ENCODE peak calls at places on chromosomes 13 and 19, in six cellular contexts. E, T, G, Q, J and M are unnamed samples.

GRCh38 chr19:35090795-35091214 is 24.8 kb upstream of the FXYD3 start:
- DNase-seq in Q (no peak), T (no peak), J (peak; percentile 49), E (no peak), G (peak; percentile 66), M (no peak)

GRCh38 chr13:46905249-46905648 is 8.4 kb upstream of the HTR2A start:
- DNase-seq in E (no peak), T (peak; percentile 7), Q (no peak), G (no peak), J (peak; percentile 54), M (no peak)

GRCh38 chr13:111255228-111255790 is 65.1 kb upstream of the TEX29 start:
- DNase-seq in Q (no peak), T (no peak), E (peak; percentile 11), J (no peak), G (no peak), M (peak; percentile 40)

GRCh38 chr13:83940742-83941141 is 58.5 kb upstream of the SLITRK1 start:
- DNase-seq in J (peak; percentile 1), Q (no peak), G (no peak), E (no peak), T (no peak), M (no peak)

GRCh38 chr19:32817252-32817912 is 52.2 kb downstream of the SLC7A9 start:
- DNase-seq in E (no peak), Q (no peak), J (no peak), G (no peak), T (no peak), M (no peak)

GRCh38 chr19:5627395-5627904 is 4.6 kb downstream of the SAFB start:
- DNase-seq in T (peak; percentile 81), G (peak; percentile 19), Q (peak; percentile 90), E (peak; percentile 56), J (peak; percentile 68), M (no peak)

GRCh38 chr19:29154163-29154562 is 58.8 kb downstream of the UQCRFS1 start:
- DNase-seq in G (no peak), J (no peak), E (no peak), Q (no peak), T (no peak), M (no peak)

GRCh38 chr19:33292595-33293254 is 9.6 kb downstream of the CEBPA start:
- DNase-seq in T (no peak), G (no peak), Q (peak; percentile 46), E (peak; percentile 66), J (peak; percentile 80), M (no peak)

GRCh38 chr13:39945226-39945625 is 289.8 kb downstream of the COG6 start:
- DNase-seq in E (no peak), G (no peak), J (no peak), Q (no peak), T (no peak), M (no peak)

GRCh38 chr13:94419304-94419943 is 60.1 kb downstream of the DCT start:
- DNase-seq in G (no peak), J (peak; percentile 87), E (no peak), Q (no peak), T (no peak), M (no peak)

GRCh38 chr19:20273951-20274578 is 107.1 kb downstream of the ZNF486 start:
- DNase-seq in G (no peak), T (peak; percentile 92), J (no peak), E (no peak), Q (no peak), M (no peak)

GRCh38 chr19:49362048-49362925 is at the start of gene TEAD2:
- DNase-seq in E (peak; percentile 71), J (peak; percentile 77), G (peak; percentile 90), Q (peak; percentile 84), T (no peak), M (peak; percentile 86)

GRCh38 chr13:62625214-62625613 is 1209.6 kb upstream of the PCDH20 start:
- DNase-seq in Q (no peak), T (no peak), E (no peak), J (no peak), G (no peak), M (no peak)

GRCh38 chr13:108769213-108770070 is 140.0 kb downstream of the MYO16 start:
- DNase-seq in J (no peak), E (no peak), T (no peak), Q (no peak), G (no peak), M (no peak)

GRCh38 chr19:14871619-14872230 is 14.2 kb downstream of the OR7A17 start:
- DNase-seq in J (peak; percentile 40), Q (no peak), E (no peak), T (peak; percentile 39), G (no peak), M (no peak)

GRCh38 chr13:26482451-26483197 is 74.9 kb upstream of the WASF3 start:
- DNase-seq in Q (peak; percentile 65), G (peak; percentile 72), J (peak; percentile 75), T (peak; percentile 87), E (peak; percentile 63), M (no peak)

GRCh38 chr19:15213715-15214381 is 13.1 kb upstream of the NOTCH3 start:
- DNase-seq in J (no peak), Q (peak; percentile 92), T (no peak), E (no peak), G (no peak), M (peak; percentile 97)

GRCh38 chr13:79548886-79549285 is 67.9 kb downstream of the NDFIP2 start:
- DNase-seq in J (no peak), T (no peak), E (no peak), Q (no peak), G (no peak), M (no peak)

GRCh38 chr13:95571941-95572340 is 19.4 kb downstream of the CLDN10 start:
- DNase-seq in Q (no peak), T (no peak), J (no peak), E (no peak), G (peak; percentile 56), M (no peak)

GRCh38 chr19:43425567-43426392 is 11.1 kb downstream of the TEX101 start:
- DNase-seq in Q (no peak), T (peak; percentile 7), J (peak; percentile 64), E (no peak), G (peak; percentile 41), M (no peak)

GRCh38 chr13:88840085-88840484 is 1168.9 kb downstream of the SLITRK5 start:
- DNase-seq in T (no peak), G (no peak), Q (no peak), J (no peak), E (no peak), M (no peak)

GRCh38 chr13:24176351-24177101 is 16.0 kb downstream of the SPATA13 start:
- DNase-seq in T (no peak), E (no peak), G (no peak), J (no peak), Q (no peak), M (no peak)
- H3K27ac ChIP-seq in T (no peak overlapping the region), E (no peak overlapping the region), G (no peak overlapping the region), J (no peak overlapping the region), Q (no peak overlapping the region), M (no peak overlapping the region)

DNA sequence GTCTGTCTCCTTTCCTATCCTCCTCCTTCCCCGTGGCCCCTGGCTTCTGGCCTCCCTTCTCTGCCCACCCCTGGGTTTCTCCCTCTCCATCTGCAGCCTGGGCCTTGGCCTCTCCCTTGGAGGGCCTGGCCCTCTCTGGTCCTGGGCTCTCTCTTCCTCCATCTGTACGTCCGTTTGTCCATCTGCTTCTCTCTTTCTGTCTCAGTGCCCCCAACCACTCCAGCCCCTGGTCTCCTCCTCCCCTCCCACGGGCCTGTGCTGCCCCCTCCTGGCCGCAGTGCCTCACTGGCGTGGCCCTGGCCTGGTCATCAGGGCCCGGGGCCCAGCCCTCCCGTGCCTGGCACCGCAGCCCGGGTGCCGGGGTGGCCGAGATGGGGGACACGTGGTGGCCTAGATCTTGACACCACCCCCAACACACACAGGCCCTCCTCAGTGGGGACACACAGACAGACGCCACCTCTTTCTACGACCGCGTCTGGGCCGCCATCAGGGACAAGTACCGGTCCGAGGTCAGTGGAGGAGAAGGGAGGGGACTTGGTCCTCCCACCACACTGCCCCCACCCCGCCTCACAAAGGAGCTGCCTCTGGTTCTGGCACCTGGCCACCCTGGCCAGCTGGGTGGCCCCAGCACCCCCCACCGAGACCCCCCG is 11.3 kb downstream of the PRKCSH start:
- DNase-seq in G (peak; percentile 84), J (peak; percentile 60), E (peak; percentile 61), T (peak; percentile 59), Q (peak; percentile 70), M (no peak)
- H3K27ac ChIP-seq in G (no peak overlapping the region), J (no peak overlapping the region), E (no peak overlapping the region), T (no peak overlapping the region), Q (no peak overlapping the region), M (no peak overlapping the region)

GRCh38 chr13:51927129-51927528 is 65.4 kb downstream of the CCDC70 start:
- DNase-seq in J (no peak), T (no peak), Q (no peak), E (no peak), G (no peak), M (no peak)

GRCh38 chr13:51929699-51930098 is 67.9 kb downstream of the CCDC70 start:
- DNase-seq in Q (no peak), T (no peak), E (no peak), G (no peak), J (no peak), M (peak; percentile 26)

GRCh38 chr13:51926528-51926885 is 64.7 kb downstream of the CCDC70 start:
- DNase-seq in T (no peak), Q (no peak), E (no peak), G (no peak), J (no peak), M (no peak)

GRCh38 chr13:51925865-51926527 is 64.2 kb downstream of the CCDC70 start:
- DNase-seq in E (no peak), Q (no peak), G (no peak), T (no peak), J (no peak), M (no peak)

DNA sequence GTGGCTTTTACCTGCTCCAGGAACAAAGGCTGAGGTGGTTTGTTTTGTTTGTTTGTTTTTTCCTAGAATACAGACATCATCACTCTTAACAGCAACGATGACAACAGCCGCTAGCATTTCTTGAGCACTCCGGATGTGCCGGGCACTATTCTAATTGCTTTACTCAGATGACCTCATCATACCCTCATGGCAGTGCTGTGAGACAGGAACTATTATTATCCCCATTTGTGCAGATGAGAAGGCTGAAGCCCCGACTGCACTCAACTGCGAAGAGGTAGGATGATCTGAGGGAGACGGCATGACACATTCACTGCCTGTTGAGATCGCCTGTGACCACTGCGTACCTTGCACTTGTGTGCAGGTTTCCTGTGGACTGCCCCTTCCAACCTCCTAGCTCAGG is 66.5 kb downstream of the CCDC70 start:
- DNase-seq in G (no peak), T (no peak), J (no peak), Q (no peak), E (no peak), M (peak; percentile 21)
- H3K27ac ChIP-seq in G (no peak overlapping the region), T (no peak overlapping the region), J (no peak overlapping the region), Q (no peak overlapping the region), E (no peak overlapping the region), M (no peak overlapping the region)

DNA sequence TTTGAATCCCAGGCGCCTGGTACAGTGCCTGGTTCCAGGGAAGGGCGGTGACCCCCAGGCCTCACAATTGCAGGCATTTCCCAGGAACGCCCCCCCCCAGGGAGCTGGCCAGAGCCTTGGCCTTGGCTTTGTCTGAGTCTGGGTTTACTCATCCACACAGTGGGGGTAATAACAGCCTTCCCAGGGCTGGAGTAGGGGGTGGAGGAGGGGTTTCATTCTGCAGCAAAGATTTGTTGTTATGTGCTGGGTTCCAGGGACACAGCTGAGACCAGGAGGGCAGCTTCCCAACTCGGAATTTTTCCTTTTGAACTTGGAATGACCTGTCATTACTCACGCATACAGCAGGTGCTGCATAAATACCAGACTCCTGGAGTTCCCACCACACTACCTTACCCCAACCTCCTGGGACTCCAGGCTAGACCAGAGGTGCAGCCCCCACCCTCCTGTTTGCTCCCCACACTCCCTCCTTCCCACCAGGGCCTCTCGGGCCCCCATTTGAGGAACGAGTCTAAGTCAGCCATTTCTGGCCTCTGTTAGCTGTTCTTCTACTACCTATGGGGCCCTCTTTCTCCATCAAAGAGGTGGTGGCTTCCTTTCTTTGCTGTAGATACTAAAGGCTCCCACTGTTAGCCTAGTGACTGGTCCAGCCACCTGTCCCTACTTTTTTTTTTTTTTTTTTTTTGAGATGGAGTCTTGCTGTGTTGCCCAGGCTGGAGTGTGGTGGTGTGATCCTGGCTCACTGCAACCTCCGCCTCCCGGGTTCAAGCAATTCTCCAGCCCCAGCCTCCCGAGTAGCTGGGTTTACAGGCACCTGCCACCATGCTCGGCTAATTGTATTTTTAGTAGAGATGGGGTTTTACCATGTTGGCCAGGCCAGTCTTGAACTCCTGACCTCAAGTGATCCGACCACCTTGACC is 1.6 kb upstream of the ADAMTS10 start:
- DNase-seq in G (no peak), E (no peak), T (no peak), Q (peak; percentile 90), J (peak; percentile 74), M (peak; percentile 89)
- H3K27ac ChIP-seq in G (no peak overlapping the region), E (peak overlapping the region; percentile 60), T (no peak overlapping the region), Q (peak overlapping the region; percentile 72), J (peak overlapping the region; percentile 9), M (peak overlapping the region; percentile 69)